ENCODE peak calls at places on chromosomes 2 and 18, in ten cellular contexts. One of them, this sample, is unnamed.

GRCh38 chr18:13381907-13382682 is 163.5 kb downstream of the LDLRAD4 start:
- DNase-seq in AG09309: peak; percentile 27
- DNase-seq in HCT116: no peak
- DNase-seq in B cell: peak; percentile 55
- DNase-seq in DND-41: no peak
- DNase-seq in thoracic aorta: peak; percentile 46
- DNase-seq in uterus: peak; percentile 69
- DNase-seq in mammary epithelial cell: no peak
- DNase-seq in AG04450: no peak
- DNase-seq in gastrocnemius medialis: peak; percentile 26
- DNase-seq in this sample: peak; percentile 48

GRCh38 chr2:140851258-140851657 is 1279.6 kb downstream of the LRP1B start:
- DNase-seq in DND-41: no peak
- DNase-seq in gastrocnemius medialis: no peak
- DNase-seq in AG04450: no peak
- DNase-seq in thoracic aorta: no peak
- DNase-seq in uterus: no peak
- DNase-seq in mammary epithelial cell: no peak
- DNase-seq in AG09309: no peak
- DNase-seq in B cell: no peak
- DNase-seq in HCT116: no peak
- DNase-seq in this sample: no peak

GRCh38 chr2:118748245-118748885 is 99.1 kb downstream of the EN1 start:
- DNase-seq in HCT116: no peak
- DNase-seq in AG04450: no peak
- DNase-seq in uterus: no peak
- DNase-seq in gastrocnemius medialis: no peak
- DNase-seq in DND-41: no peak
- DNase-seq in B cell: no peak
- DNase-seq in thoracic aorta: no peak
- DNase-seq in AG09309: no peak
- DNase-seq in mammary epithelial cell: no peak
- DNase-seq in this sample: no peak

GRCh38 chr2:29115797-29116781 is 874 bp downstream of the CLIP4 start:
- DNase-seq in HCT116: no peak
- DNase-seq in gastrocnemius medialis: peak; percentile 77
- DNase-seq in mammary epithelial cell: peak; percentile 85
- DNase-seq in B cell: peak; percentile 37
- DNase-seq in AG04450: peak; percentile 72
- DNase-seq in thoracic aorta: peak; percentile 50
- DNase-seq in DND-41: peak; percentile 32
- DNase-seq in uterus: peak; percentile 76
- DNase-seq in AG09309: peak; percentile 45
- DNase-seq in this sample: peak; percentile 89

GRCh38 chr2:120916446-120916845 is 180.8 kb downstream of the GLI2 start:
- DNase-seq in DND-41: no peak
- DNase-seq in AG09309: no peak
- DNase-seq in mammary epithelial cell: no peak
- DNase-seq in thoracic aorta: no peak
- DNase-seq in AG04450: no peak
- DNase-seq in uterus: no peak
- DNase-seq in gastrocnemius medialis: no peak
- DNase-seq in HCT116: no peak
- DNase-seq in B cell: no peak
- DNase-seq in this sample: no peak

GRCh38 chr2:20520128-20520527 is 73.3 kb downstream of the RHOB start:
- DNase-seq in AG04450: no peak
- DNase-seq in HCT116: no peak
- DNase-seq in B cell: no peak
- DNase-seq in gastrocnemius medialis: no peak
- DNase-seq in thoracic aorta: no peak
- DNase-seq in DND-41: no peak
- DNase-seq in uterus: no peak
- DNase-seq in AG09309: no peak
- DNase-seq in mammary epithelial cell: no peak
- DNase-seq in this sample: no peak

GRCh38 chr2:20421988-20422678 is 24.7 kb upstream of the RHOB start:
- DNase-seq in DND-41: no peak
- DNase-seq in thoracic aorta: peak; percentile 93
- DNase-seq in AG09309: peak; percentile 72
- DNase-seq in uterus: peak; percentile 85
- DNase-seq in HCT116: no peak
- DNase-seq in mammary epithelial cell: peak; percentile 90
- DNase-seq in gastrocnemius medialis: peak; percentile 69
- DNase-seq in B cell: no peak
- DNase-seq in AG04450: peak; percentile 41
- DNase-seq in this sample: no peak

GRCh38 chr18:33560686-33561370 is 17.2 kb upstream of the ASXL3 start:
- DNase-seq in mammary epithelial cell: peak; percentile 74
- DNase-seq in thoracic aorta: no peak
- DNase-seq in B cell: no peak
- DNase-seq in AG04450: no peak
- DNase-seq in AG09309: no peak
- DNase-seq in gastrocnemius medialis: no peak
- DNase-seq in DND-41: peak; percentile 52
- DNase-seq in HCT116: no peak
- DNase-seq in uterus: no peak
- DNase-seq in this sample: no peak

GRCh38 chr2:21837561-21837960 is 713.8 kb downstream of the TDRD15 start:
- DNase-seq in thoracic aorta: no peak
- DNase-seq in AG04450: no peak
- DNase-seq in DND-41: no peak
- DNase-seq in mammary epithelial cell: no peak
- DNase-seq in AG09309: no peak
- DNase-seq in HCT116: no peak
- DNase-seq in uterus: no peak
- DNase-seq in gastrocnemius medialis: no peak
- DNase-seq in B cell: no peak
- DNase-seq in this sample: no peak

GRCh38 chr18:1585881-1586488 is 681.3 kb downstream of the ADCYAP1 start:
- DNase-seq in gastrocnemius medialis: no peak
- DNase-seq in mammary epithelial cell: peak; percentile 13
- DNase-seq in B cell: peak; percentile 24
- DNase-seq in AG04450: no peak
- DNase-seq in AG09309: peak; percentile 2
- DNase-seq in thoracic aorta: no peak
- DNase-seq in HCT116: peak; percentile 32
- DNase-seq in DND-41: no peak
- DNase-seq in uterus: no peak
- DNase-seq in this sample: no peak

GRCh38 chr18:23209031-23209430 is 73.7 kb downstream of the CABLES1 start:
- DNase-seq in B cell: no peak
- DNase-seq in thoracic aorta: no peak
- DNase-seq in uterus: no peak
- DNase-seq in HCT116: no peak
- DNase-seq in mammary epithelial cell: no peak
- DNase-seq in DND-41: no peak
- DNase-seq in AG09309: no peak
- DNase-seq in gastrocnemius medialis: no peak
- DNase-seq in AG04450: no peak
- DNase-seq in this sample: peak; percentile 73

GRCh38 chr2:9681427-9681817 is 50.6 kb upstream of the YWHAQ start:
- DNase-seq in uterus: no peak
- DNase-seq in mammary epithelial cell: no peak
- DNase-seq in thoracic aorta: no peak
- DNase-seq in HCT116: no peak
- DNase-seq in AG04450: no peak
- DNase-seq in B cell: no peak
- DNase-seq in gastrocnemius medialis: no peak
- DNase-seq in DND-41: peak; percentile 49
- DNase-seq in AG09309: no peak
- DNase-seq in this sample: peak; percentile 22

GRCh38 chr2:215711484-215712034 is 275.7 kb upstream of the FN1 start:
- DNase-seq in HCT116: no peak
- DNase-seq in AG04450: no peak
- DNase-seq in thoracic aorta: no peak
- DNase-seq in gastrocnemius medialis: no peak
- DNase-seq in DND-41: no peak
- DNase-seq in B cell: no peak
- DNase-seq in mammary epithelial cell: peak; percentile 54
- DNase-seq in AG09309: no peak
- DNase-seq in uterus: no peak
- DNase-seq in this sample: no peak

GRCh38 chr18:41099451-41099850 is 855.6 kb upstream of the PIK3C3 start:
- DNase-seq in mammary epithelial cell: no peak
- DNase-seq in gastrocnemius medialis: no peak
- DNase-seq in uterus: no peak
- DNase-seq in DND-41: no peak
- DNase-seq in HCT116: no peak
- DNase-seq in AG04450: no peak
- DNase-seq in thoracic aorta: no peak
- DNase-seq in B cell: no peak
- DNase-seq in AG09309: no peak
- DNase-seq in this sample: no peak

DNA sequence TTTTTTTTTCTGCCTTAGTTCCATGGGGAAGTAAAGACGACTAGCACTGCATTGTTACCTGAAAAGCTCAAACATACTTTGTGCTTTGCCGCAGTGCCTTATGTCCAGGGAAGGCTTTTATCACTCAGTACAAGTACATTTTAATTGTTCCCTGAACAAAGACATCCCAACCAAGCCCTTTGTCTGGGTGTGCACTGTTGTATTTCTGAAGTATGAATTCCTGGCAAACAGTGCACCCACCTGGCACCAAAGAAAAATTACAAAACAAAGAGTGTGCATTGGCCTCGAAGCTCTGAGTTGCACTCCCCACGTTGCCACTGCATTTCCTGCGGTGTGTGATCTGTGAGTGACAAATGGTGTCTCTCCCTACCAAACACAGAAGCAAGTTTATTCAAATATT is 858.5 kb upstream of the PIK3C3 start:
- DNase-seq in HCT116: no peak
- DNase-seq in AG04450: no peak
- DNase-seq in uterus: no peak
- DNase-seq in gastrocnemius medialis: no peak
- DNase-seq in mammary epithelial cell: peak; percentile 35
- DNase-seq in B cell: no peak
- DNase-seq in DND-41: no peak
- DNase-seq in AG09309: no peak
- DNase-seq in thoracic aorta: no peak
- DNase-seq in this sample: no peak
- TF ChIP-seq CTCF in HCT116: no peak
- TF ChIP-seq CTCF in AG04450: peak; percentile 37
- TF ChIP-seq CTCF in uterus: no peak
- TF ChIP-seq CTCF in gastrocnemius medialis: no peak
- TF ChIP-seq CTCF in mammary epithelial cell: peak; percentile 58
- TF ChIP-seq CTCF in B cell: no peak
- TF ChIP-seq CTCF in DND-41: no peak
- TF ChIP-seq CTCF in AG09309: no peak
- TF ChIP-seq CTCF in thoracic aorta: no peak
- TF ChIP-seq CTCF in this sample: no peak

DNA sequence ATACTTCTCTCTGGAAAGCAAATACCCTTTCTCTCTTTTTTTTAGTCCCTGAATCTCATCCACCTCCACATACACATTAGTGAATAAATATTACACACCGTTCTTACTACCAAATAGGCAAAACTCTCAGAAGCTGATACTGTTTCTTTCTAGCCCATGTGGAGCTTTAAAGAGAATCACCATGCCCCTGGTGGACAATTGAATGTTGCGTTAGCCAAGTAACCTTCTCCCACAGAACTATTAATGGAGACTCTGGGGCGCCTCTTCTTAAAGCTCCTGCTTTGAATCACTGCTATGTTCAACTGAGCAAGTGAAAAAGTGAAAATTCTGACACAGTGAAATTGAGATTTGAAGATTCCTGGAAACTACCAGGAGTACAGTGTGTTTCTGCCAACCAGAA is 522.8 kb upstream of the CDH7 start:
- DNase-seq in AG04450: no peak
- DNase-seq in DND-41: no peak
- DNase-seq in gastrocnemius medialis: no peak
- DNase-seq in mammary epithelial cell: no peak
- DNase-seq in thoracic aorta: no peak
- DNase-seq in B cell: no peak
- DNase-seq in HCT116: no peak
- DNase-seq in uterus: no peak
- DNase-seq in AG09309: no peak
- DNase-seq in this sample: no peak
- TF ChIP-seq CTCF in AG04450: no peak
- TF ChIP-seq CTCF in DND-41: peak; percentile 12
- TF ChIP-seq CTCF in gastrocnemius medialis: no peak
- TF ChIP-seq CTCF in mammary epithelial cell: no peak
- TF ChIP-seq CTCF in thoracic aorta: no peak
- TF ChIP-seq CTCF in B cell: no peak
- TF ChIP-seq CTCF in HCT116: no peak
- TF ChIP-seq CTCF in uterus: no peak
- TF ChIP-seq CTCF in AG09309: no peak
- TF ChIP-seq CTCF in this sample: no peak

DNA sequence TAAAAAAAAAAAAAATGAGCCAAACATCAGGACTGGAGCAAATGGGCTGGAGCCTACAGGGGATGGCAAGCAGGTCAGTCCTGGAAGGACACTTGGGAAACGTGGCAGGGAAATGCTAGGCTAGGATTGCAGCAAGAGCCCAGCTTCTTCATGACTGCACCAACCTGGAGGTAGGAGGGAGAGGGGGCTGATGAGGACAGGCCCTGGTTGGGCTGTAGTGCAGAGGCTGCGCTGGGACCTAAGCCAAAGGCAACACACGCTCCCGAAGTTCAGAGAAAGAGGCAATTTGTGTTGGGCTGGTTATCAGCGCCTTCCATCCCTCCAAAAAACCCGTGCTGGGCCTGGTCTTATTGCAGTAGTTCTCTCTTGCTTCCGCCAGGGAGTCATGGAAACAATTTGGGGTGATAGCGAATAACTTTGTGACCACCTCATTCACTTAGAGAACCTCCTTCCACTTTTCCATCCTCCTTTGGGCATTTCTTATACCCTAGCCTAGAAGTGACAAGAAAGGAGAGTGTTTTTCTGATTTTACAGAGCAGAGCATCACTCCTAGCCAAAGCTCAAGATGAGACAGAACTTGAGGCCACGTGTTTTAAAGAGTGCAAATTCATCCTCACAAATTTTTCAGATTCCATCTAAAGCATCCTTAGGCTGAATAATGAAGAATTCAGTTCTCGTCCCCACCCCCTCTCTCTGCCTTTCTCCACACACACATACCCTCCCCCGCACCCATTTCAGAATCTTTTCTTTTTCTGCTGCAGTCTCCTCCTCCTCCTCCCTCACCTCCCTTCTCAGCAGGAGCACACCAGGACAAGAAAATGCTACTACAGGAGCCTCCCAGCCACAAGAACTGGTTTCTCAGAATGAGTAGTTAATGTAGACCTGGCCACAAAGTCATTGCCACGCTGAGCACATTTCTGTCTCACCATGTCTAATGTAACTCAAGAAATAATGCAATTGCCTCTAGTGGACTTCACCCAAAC is 82.6 kb upstream of the STPG4 start:
- DNase-seq in HCT116: no peak
- DNase-seq in thoracic aorta: peak; percentile 17
- DNase-seq in B cell: no peak
- DNase-seq in DND-41: no peak
- DNase-seq in mammary epithelial cell: no peak
- DNase-seq in gastrocnemius medialis: no peak
- DNase-seq in uterus: peak; percentile 72
- DNase-seq in AG09309: no peak
- DNase-seq in AG04450: no peak
- DNase-seq in this sample: no peak
- TF ChIP-seq CTCF in HCT116: no peak
- TF ChIP-seq CTCF in thoracic aorta: peak; percentile 31
- TF ChIP-seq CTCF in B cell: no peak
- TF ChIP-seq CTCF in DND-41: no peak
- TF ChIP-seq CTCF in mammary epithelial cell: no peak
- TF ChIP-seq CTCF in gastrocnemius medialis: no peak
- TF ChIP-seq CTCF in uterus: no peak
- TF ChIP-seq CTCF in AG09309: no peak
- TF ChIP-seq CTCF in AG04450: no peak
- TF ChIP-seq CTCF in this sample: no peak

GRCh38 chr2:172095905-172096660 is 6.6 kb downstream of the DLX2 start:
- DNase-seq in B cell: no peak
- DNase-seq in thoracic aorta: no peak
- DNase-seq in uterus: no peak
- DNase-seq in mammary epithelial cell: no peak
- DNase-seq in AG04450: no peak
- DNase-seq in gastrocnemius medialis: no peak
- DNase-seq in HCT116: no peak
- DNase-seq in AG09309: no peak
- DNase-seq in DND-41: peak; percentile 33
- DNase-seq in this sample: no peak
- TF ChIP-seq CTCF in B cell: no peak
- TF ChIP-seq CTCF in thoracic aorta: no peak
- TF ChIP-seq CTCF in uterus: no peak
- TF ChIP-seq CTCF in mammary epithelial cell: no peak
- TF ChIP-seq CTCF in AG04450: peak; percentile 38
- TF ChIP-seq CTCF in gastrocnemius medialis: no peak
- TF ChIP-seq CTCF in HCT116: no peak
- TF ChIP-seq CTCF in AG09309: no peak
- TF ChIP-seq CTCF in DND-41: peak; percentile 57
- TF ChIP-seq CTCF in this sample: peak; percentile 18